ENCODE peak calls at places on chromosome 16, in five cellular contexts. One of them, this sample, is unnamed.

GRCh38 chr16:70582280-70582978 is 58.8 kb downstream of the SF3B3 start:
- DNase-seq in lower leg skin: no peak
- DNase-seq in BJ: no peak
- DNase-seq in HFF-Myc: no peak
- DNase-seq in adrenal gland: no peak
- DNase-seq in this sample: no peak

GRCh38 chr16:9322735-9323134 is 231.3 kb downstream of the HAPSTR1 start:
- DNase-seq in lower leg skin: no peak
- DNase-seq in BJ: no peak
- DNase-seq in HFF-Myc: no peak
- DNase-seq in adrenal gland: no peak
- DNase-seq in this sample: no peak

GRCh38 chr16:81369888-81370504 is 55.2 kb downstream of the GAN start:
- DNase-seq in lower leg skin: no peak
- DNase-seq in BJ: no peak
- DNase-seq in HFF-Myc: no peak
- DNase-seq in adrenal gland: no peak
- DNase-seq in this sample: no peak

GRCh38 chr16:528111-529011 is 849 bp downstream of the CAPN15 start:
- DNase-seq in lower leg skin: peak
- DNase-seq in BJ: no peak
- DNase-seq in HFF-Myc: no peak
- DNase-seq in adrenal gland: peak
- DNase-seq in this sample: peak

GRCh38 chr16:79484237-79484636 is 116.3 kb downstream of the MAF start:
- DNase-seq in lower leg skin: no peak
- DNase-seq in BJ: no peak
- DNase-seq in HFF-Myc: no peak
- DNase-seq in adrenal gland: peak
- DNase-seq in this sample: no peak

GRCh38 chr16:4131621-4132020 is 15.4 kb upstream of the ADCY9 start:
- DNase-seq in lower leg skin: no peak
- DNase-seq in BJ: no peak
- DNase-seq in HFF-Myc: no peak
- DNase-seq in adrenal gland: no peak
- DNase-seq in this sample: no peak

GRCh38 chr16:6132121-6132520 is 1034.5 kb upstream of the EEF2KMT start:
- DNase-seq in lower leg skin: no peak
- DNase-seq in BJ: no peak
- DNase-seq in HFF-Myc: no peak
- DNase-seq in adrenal gland: no peak
- DNase-seq in this sample: no peak

GRCh38 chr16:17224350-17224749 is 246.4 kb downstream of the XYLT1 start:
- DNase-seq in lower leg skin: no peak
- DNase-seq in BJ: no peak
- DNase-seq in HFF-Myc: no peak
- DNase-seq in adrenal gland: no peak
- DNase-seq in this sample: no peak

GRCh38 chr16:55265926-55266325 is 58.1 kb upstream of the IRX6 start:
- DNase-seq in lower leg skin: no peak
- DNase-seq in BJ: no peak
- DNase-seq in HFF-Myc: no peak
- DNase-seq in adrenal gland: no peak
- DNase-seq in this sample: no peak

DNA sequence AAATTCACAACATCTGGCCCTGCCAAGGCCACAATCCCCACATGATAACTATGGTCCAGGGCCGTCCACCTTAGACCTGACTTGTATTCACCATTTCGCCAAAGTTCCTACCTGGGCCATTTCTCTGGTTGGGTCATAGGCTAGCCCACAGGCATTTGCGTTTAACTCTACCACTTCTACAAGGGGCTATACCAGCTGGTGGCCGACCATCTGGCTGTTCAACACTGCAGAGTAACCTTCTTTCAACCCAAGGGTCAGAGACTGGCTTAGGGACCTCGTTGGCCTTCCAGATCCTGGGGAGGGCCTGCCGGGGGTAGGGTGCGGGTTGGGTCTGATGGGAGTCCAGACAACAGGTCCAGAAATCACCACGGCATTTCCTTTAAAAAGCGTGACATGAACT is 242.3 kb upstream of the C16orf82 start:
- DNase-seq in lower leg skin: no peak
- DNase-seq in BJ: no peak
- DNase-seq in HFF-Myc: no peak
- DNase-seq in adrenal gland: no peak
- DNase-seq in this sample: no peak
- TF ChIP-seq CTCF in lower leg skin: no peak
- TF ChIP-seq CTCF in BJ: no peak
- TF ChIP-seq CTCF in HFF-Myc: no peak
- TF ChIP-seq CTCF in adrenal gland: no peak
- TF ChIP-seq CTCF in this sample: no peak

GRCh38 chr16:83967838-83968482 is at the start of gene NECAB2:
- DNase-seq in lower leg skin: no peak
- DNase-seq in BJ: no peak
- DNase-seq in HFF-Myc: no peak
- DNase-seq in adrenal gland: no peak
- DNase-seq in this sample: peak
- H3K4me3 ChIP-seq in lower leg skin: no peak
- H3K4me3 ChIP-seq in BJ: peak
- H3K4me3 ChIP-seq in HFF-Myc: no peak
- H3K4me3 ChIP-seq in adrenal gland: no peak
- H3K4me3 ChIP-seq in this sample: peak

GRCh38 chr16:88777801-88778415 is 7.1 kb downstream of the PIEZO1 start:
- DNase-seq in lower leg skin: no peak
- DNase-seq in BJ: no peak
- DNase-seq in HFF-Myc: no peak
- DNase-seq in adrenal gland: no peak
- DNase-seq in this sample: no peak

GRCh38 chr16:88773812-88774291 is 11.2 kb downstream of the PIEZO1 start:
- DNase-seq in lower leg skin: no peak
- DNase-seq in BJ: peak
- DNase-seq in HFF-Myc: peak
- DNase-seq in adrenal gland: peak
- DNase-seq in this sample: peak

GRCh38 chr16:88775825-88776224 is 9.2 kb downstream of the PIEZO1 start:
- DNase-seq in lower leg skin: no peak
- DNase-seq in BJ: no peak
- DNase-seq in HFF-Myc: no peak
- DNase-seq in adrenal gland: no peak
- DNase-seq in this sample: no peak

GRCh38 chr16:88772871-88773811 is 11.9 kb downstream of the PIEZO1 start:
- DNase-seq in lower leg skin: peak
- DNase-seq in BJ: peak
- DNase-seq in HFF-Myc: peak
- DNase-seq in adrenal gland: peak
- DNase-seq in this sample: peak

DNA sequence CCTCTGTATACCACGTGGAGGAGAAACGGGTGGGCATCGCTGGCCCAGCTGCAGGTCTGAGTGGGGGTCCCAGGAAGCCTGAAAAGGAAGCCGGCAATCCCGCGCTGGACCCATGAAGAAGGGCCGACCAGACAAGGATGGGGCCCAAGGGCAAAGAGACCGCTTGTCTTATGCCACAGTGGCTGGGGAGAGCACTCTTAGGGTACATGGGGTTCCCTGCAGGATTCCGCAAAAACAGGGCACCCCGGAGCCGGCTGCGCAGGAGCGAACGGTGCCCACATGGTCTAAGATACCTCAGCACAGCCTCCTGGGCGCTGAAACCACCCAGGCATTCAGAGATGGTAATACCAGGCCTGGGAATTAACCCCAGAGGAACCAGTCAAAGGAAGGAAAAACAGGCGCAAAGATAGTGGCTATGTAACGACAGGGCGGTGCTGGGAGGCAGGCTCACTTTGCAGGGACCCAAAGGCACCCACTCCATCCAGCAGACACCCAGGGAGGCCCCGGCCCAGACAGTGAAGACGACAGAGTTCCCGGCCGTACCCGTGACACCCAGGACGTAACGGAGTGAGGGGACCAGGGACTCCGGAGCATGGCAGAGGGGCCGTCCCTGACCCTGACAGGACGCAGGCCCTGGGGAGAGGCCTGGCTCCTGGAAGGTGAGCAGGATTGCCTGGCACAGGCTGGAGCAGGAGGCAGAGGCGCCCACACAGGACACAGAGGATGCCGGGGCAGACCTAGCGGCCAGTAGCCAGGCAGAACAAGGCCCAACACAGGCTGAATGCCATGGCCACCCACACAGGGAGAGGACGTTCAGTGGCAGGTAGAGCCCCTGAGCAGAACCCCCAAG is 10.3 kb downstream of the PIEZO1 start:
- DNase-seq in lower leg skin: no peak
- DNase-seq in BJ: no peak
- DNase-seq in HFF-Myc: no peak
- DNase-seq in adrenal gland: no peak
- DNase-seq in this sample: no peak
- TF ChIP-seq CTCF in lower leg skin: no peak
- TF ChIP-seq CTCF in BJ: no peak
- TF ChIP-seq CTCF in HFF-Myc: no peak
- TF ChIP-seq CTCF in adrenal gland: no peak
- TF ChIP-seq CTCF in this sample: no peak

DNA sequence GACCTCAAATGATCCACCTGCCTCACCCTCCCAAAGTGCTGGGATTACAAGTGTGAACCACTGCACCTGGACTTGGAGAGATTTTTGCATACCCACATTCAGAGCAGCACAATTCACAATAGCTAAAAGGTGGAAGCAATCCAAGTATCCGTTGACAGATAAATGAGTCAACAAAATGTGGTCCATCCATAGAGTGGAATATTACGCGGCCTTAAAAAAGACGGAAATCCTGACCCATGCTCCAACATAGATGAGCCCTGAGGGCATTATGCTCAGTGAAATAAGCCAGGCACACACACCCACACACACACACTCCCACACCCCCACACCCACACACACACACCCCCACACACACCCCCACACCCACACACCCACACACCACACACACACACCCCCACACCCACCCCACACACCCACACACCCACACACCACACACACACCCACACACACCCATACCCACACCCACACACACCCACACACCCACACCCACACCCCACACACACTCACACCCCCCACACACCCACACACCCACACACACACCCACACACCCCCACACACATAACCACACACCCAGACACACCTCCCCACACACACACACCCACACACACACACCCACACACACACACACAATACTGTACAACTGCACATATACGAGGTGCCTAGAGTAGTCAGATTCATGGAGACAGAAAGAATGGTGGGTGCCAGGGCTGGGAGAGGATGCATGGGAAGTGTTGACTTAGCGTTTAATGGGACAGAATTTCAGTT is 124.7 kb downstream of the FOXL1 start:
- DNase-seq in lower leg skin: no peak
- DNase-seq in BJ: no peak
- DNase-seq in HFF-Myc: no peak
- DNase-seq in adrenal gland: no peak
- DNase-seq in this sample: no peak
- H3K4me3 ChIP-seq in lower leg skin: no peak
- H3K4me3 ChIP-seq in BJ: no peak
- H3K4me3 ChIP-seq in HFF-Myc: no peak
- H3K4me3 ChIP-seq in adrenal gland: no peak
- H3K4me3 ChIP-seq in this sample: no peak

GRCh38 chr16:76956801-76957200 is 234.2 kb upstream of the MON1B start:
- DNase-seq in lower leg skin: no peak
- DNase-seq in BJ: no peak
- DNase-seq in HFF-Myc: no peak
- DNase-seq in adrenal gland: no peak
- DNase-seq in this sample: peak
- TF ChIP-seq CTCF in lower leg skin: no peak
- TF ChIP-seq CTCF in BJ: no peak
- TF ChIP-seq CTCF in HFF-Myc: no peak
- TF ChIP-seq CTCF in adrenal gland: no peak
- TF ChIP-seq CTCF in this sample: no peak

GRCh38 chr16:67558859-67559258 is 3.5 kb upstream of the CTCF start:
- DNase-seq in lower leg skin: no peak
- DNase-seq in BJ: no peak
- DNase-seq in HFF-Myc: no peak
- DNase-seq in adrenal gland: no peak
- DNase-seq in this sample: no peak

GRCh38 chr16:67561501-67561823 is 864 bp upstream of the CTCF start:
- DNase-seq in lower leg skin: no peak
- DNase-seq in BJ: no peak
- DNase-seq in HFF-Myc: no peak
- DNase-seq in adrenal gland: peak
- DNase-seq in this sample: no peak

GRCh38 chr16:67561824-67562525 is 351 bp upstream of the CTCF start:
- DNase-seq in lower leg skin: peak
- DNase-seq in BJ: peak
- DNase-seq in HFF-Myc: peak
- DNase-seq in adrenal gland: peak
- DNase-seq in this sample: peak

GRCh38 chr16:67562526-67562917 is at the start of gene CTCF:
- DNase-seq in lower leg skin: peak
- DNase-seq in BJ: no peak
- DNase-seq in HFF-Myc: peak
- DNase-seq in adrenal gland: peak
- DNase-seq in this sample: peak

GRCh38 chr16:67560827-67561342 is 1.4 kb upstream of the CTCF start:
- DNase-seq in lower leg skin: no peak
- DNase-seq in BJ: no peak
- DNase-seq in HFF-Myc: no peak
- DNase-seq in adrenal gland: peak
- DNase-seq in this sample: no peak
- H3K4me3 ChIP-seq in lower leg skin: no peak
- H3K4me3 ChIP-seq in BJ: no peak
- H3K4me3 ChIP-seq in HFF-Myc: peak
- H3K4me3 ChIP-seq in adrenal gland: no peak
- H3K4me3 ChIP-seq in this sample: no peak

This sample was measured in cardiac fibroblast.